ENCODE peak calls at places on chromosomes 1 and 21, in nine cellular contexts. Y is RWPE1; O is right cardiac atrium; P is naive B cell; E is mesendoderm; D is activated T-helper 1 cell treated with Interleukin-2 at 50 U/mL for 16 hours; Z is GM10248; W is stimulated activated naive CD4-positive, alpha-beta T cell; M is left ventricle myocardium inferior. U is an unnamed sample.

GRCh38 chr1:150009604-150010387 is 730 bp downstream of the OTUD7B start:
- DNase-seq in M (peak; percentile 21), O (no peak), D (peak; percentile 0), Y (peak; percentile 68), P (peak; percentile 14), E (peak; percentile 75), Z (no peak), W (peak; percentile 8), U (no peak)

GRCh38 chr21:34915364-34915834 is 133.7 kb downstream of the RUNX1 start:
- DNase-seq in P (no peak), O (no peak), W (no peak), D (no peak), M (no peak), E (peak; percentile 38), Y (no peak), Z (no peak), U (no peak)

GRCh38 chr1:165562576-165562975 is 18.8 kb downstream of the LRRC52 start:
- DNase-seq in M (no peak), E (no peak), D (no peak), Y (no peak), P (no peak), W (no peak), O (no peak), Z (no peak), U (no peak)

GRCh38 chr1:27522148-27522859 is 32.3 kb upstream of the WASF2 start:
- DNase-seq in W (peak; percentile 81), D (peak; percentile 45), Y (no peak), P (no peak), M (no peak), Z (no peak), E (no peak), O (no peak), U (no peak)

GRCh38 chr1:109579044-109579443 is 30.6 kb downstream of the GNAI3 start:
- DNase-seq in P (no peak), Z (no peak), W (no peak), O (no peak), D (no peak), E (no peak), M (no peak), Y (no peak), U (no peak)

GRCh38 chr1:2801535-2802291 is at the start of gene TTC34:
- DNase-seq in Z (peak; percentile 50), Y (peak; percentile 14), P (peak; percentile 22), D (no peak), W (no peak), M (no peak), O (no peak), E (peak; percentile 30), U (peak; percentile 53)

GRCh38 chr1:99326215-99326949 is 62.1 kb downstream of the PLPPR4 start:
- DNase-seq in O (no peak), E (peak; percentile 11), D (no peak), P (no peak), M (no peak), W (no peak), Z (no peak), Y (no peak), U (no peak)

GRCh38 chr1:243255791-243256512 is at the start of gene SDCCAG8:
- DNase-seq in O (peak; percentile 99), Y (peak; percentile 92), M (peak; percentile 97), D (peak; percentile 85), W (peak; percentile 94), E (peak; percentile 100), Z (peak; percentile 91), P (peak; percentile 94), U (peak; percentile 98)

GRCh38 chr21:31476551-31477120 is 132.6 kb upstream of the TIAM1 start:
- DNase-seq in Y (no peak), D (no peak), P (no peak), E (peak; percentile 9), O (no peak), M (no peak), Z (no peak), W (no peak), U (no peak)

GRCh38 chr1:234661249-234661928 is 51.4 kb upstream of the IRF2BP2 start:
- DNase-seq in D (no peak), P (no peak), W (no peak), E (no peak), Y (no peak), Z (no peak), M (no peak), O (no peak), U (no peak)

GRCh38 chr21:42983102-42983501 is 8.7 kb downstream of the PKNOX1 start:
- DNase-seq in Y (no peak), D (no peak), E (peak; percentile 27), W (peak; percentile 2), M (no peak), P (no peak), O (no peak), Z (no peak), U (no peak)

GRCh38 chr1:47931395-47931794 is 65.8 kb downstream of the TRABD2B start:
- DNase-seq in Z (no peak), Y (no peak), E (peak; percentile 47), O (no peak), D (no peak), P (no peak), M (no peak), W (no peak), U (no peak)

GRCh38 chr1:41535236-41535720 is 50.8 kb upstream of the EDN2 start:
- DNase-seq in Z (no peak), O (no peak), P (no peak), D (no peak), W (no peak), M (no peak), E (no peak), Y (no peak), U (no peak)

GRCh38 chr1:168397806-168398205 is 117.1 kb downstream of the TBX19 start:
- DNase-seq in D (no peak), O (no peak), Y (no peak), W (no peak), E (no peak), P (no peak), M (no peak), Z (no peak), U (no peak)

GRCh38 chr21:37787456-37787855 is 128.8 kb downstream of the KCNJ6 start:
- DNase-seq in O (no peak), W (no peak), M (no peak), Z (no peak), Y (peak; percentile 64), D (no peak), E (peak; percentile 36), P (no peak), U (no peak)

GRCh38 chr1:22163137-22163536 is 20.2 kb upstream of the WNT4 start:
- DNase-seq in P (no peak), Y (no peak), E (no peak), D (no peak), O (no peak), Z (no peak), W (no peak), M (no peak), U (no peak)

GRCh38 chr1:169129109-169129789 is 22.8 kb downstream of the ATP1B1 start:
- DNase-seq in M (no peak), W (no peak), D (no peak), P (no peak), Y (no peak), E (no peak), Z (no peak), O (no peak), U (no peak)

GRCh38 chr1:181390350-181391080 is 92.8 kb upstream of the CACNA1E start:
- DNase-seq in W (no peak), M (no peak), Y (no peak), Z (no peak), P (no peak), D (no peak), O (no peak), E (no peak), U (no peak)

GRCh38 chr1:15727866-15728534 is 8.1 kb upstream of the SLC25A34 start:
- DNase-seq in Y (no peak), P (no peak), W (no peak), D (no peak), O (peak; percentile 47), M (no peak), E (no peak), Z (no peak), U (no peak)

GRCh38 chr1:202266061-202266765 is 72.6 kb downstream of the LGR6 start:
- DNase-seq in D (no peak), O (no peak), Y (no peak), Z (no peak), E (no peak), W (no peak), M (no peak), P (no peak), U (no peak)

GRCh38 chr1:119286587-119287181 is 81.9 kb upstream of the HAO2 start:
- DNase-seq in O (no peak), E (peak; percentile 81), D (no peak), P (no peak), M (no peak), W (no peak), Z (peak; percentile 51), Y (peak; percentile 35), U (no peak)

GRCh38 chr1:93798301-93798700 is 80.7 kb downstream of the DNTTIP2 start:
- DNase-seq in W (no peak), M (no peak), O (no peak), Y (no peak), E (no peak), Z (no peak), D (no peak), P (no peak), U (no peak)

GRCh38 chr1:7586031-7586941 is 184.8 kb upstream of the VAMP3 start:
- DNase-seq in D (no peak), Z (no peak), W (no peak), P (no peak), E (peak; percentile 60), Y (no peak), M (no peak), O (peak; percentile 76), U (peak; percentile 45)

GRCh38 chr1:166390406-166390805 is 223.6 kb upstream of the FAM78B start:
- DNase-seq in P (no peak), O (no peak), W (no peak), Y (no peak), D (no peak), M (no peak), Z (no peak), E (peak; percentile 40), U (no peak)

U was measured in Right ventricle myocardium superior.